ENCODE peak calls at places on chromosomes 11 and 22, in seven cellular contexts. W is AG04450, U is PC-3, X is endodermal cell, P is RWPE2, F is spleen, B is neural progenitor cell. O is an unnamed sample. For H3K9me3, the result is how much of the 10 kb centered on the place peaks cover.

GRCh38 chr22:39179841-39180335 is 27.4 kb upstream of the CBX7 start:
- DNase-seq in W (no peak), P (no peak), X (peak), B (peak), F (peak), U (no peak), O (no peak)

GRCh38 chr11:116891746-116892145 is 54.3 kb upstream of the APOA1 start:
- DNase-seq in F (no peak), W (no peak), U (no peak), X (no peak), P (no peak), B (no peak), O (no peak)

GRCh38 chr11:112748713-112749481 is 212.3 kb upstream of the NCAM1 start:
- DNase-seq in F (no peak), W (no peak), P (no peak), B (no peak), U (no peak), X (no peak), O (no peak)

GRCh38 chr22:22948651-22949611 is 61.3 kb downstream of the IGLL5 start:
- DNase-seq in F (no peak), P (no peak), W (no peak), B (no peak), X (peak), U (no peak), O (no peak)

GRCh38 chr11:18312663-18313420 is 9.1 kb downstream of the HPS5 start:
- DNase-seq in U (no peak), W (peak), X (no peak), F (no peak), B (no peak), P (no peak), O (no peak)

GRCh38 chr22:25485626-25486545 is 78.6 kb upstream of the GRK3 start:
- DNase-seq in B (no peak), W (no peak), F (no peak), U (no peak), X (no peak), P (no peak), O (no peak)

GRCh38 chr11:125263268-125263790 is 98.8 kb downstream of the PKNOX2 start:
- DNase-seq in B (peak), X (peak), W (peak), P (no peak), U (no peak), F (peak), O (peak)

GRCh38 chr11:123063396-123064267 is 1.7 kb upstream of the HSPA8 start:
- DNase-seq in B (no peak), W (no peak), U (peak), P (no peak), X (no peak), F (no peak), O (no peak)

GRCh38 chr11:130390071-130390758 is 38.2 kb downstream of the ADAMTS8 start:
- DNase-seq in X (no peak), U (peak), P (no peak), F (no peak), W (peak), B (no peak), O (no peak)

GRCh38 chr11:77381749-77382693 is 80.5 kb upstream of the GDPD4 start:
- DNase-seq in P (no peak), F (no peak), U (peak), X (no peak), B (no peak), W (peak), O (no peak)

GRCh38 chr11:78834886-78835285 is 260.2 kb upstream of the NARS2 start:
- DNase-seq in P (no peak), X (no peak), U (no peak), F (no peak), B (no peak), W (no peak), O (no peak)

GRCh38 chr11:107716884-107717532 is 5.2 kb upstream of the SLN start:
- DNase-seq in P (no peak), X (no peak), U (peak), B (no peak), W (no peak), F (no peak), O (no peak)

GRCh38 chr11:75639752-75640151 is 29.1 kb downstream of the MAP6 start:
- DNase-seq in F (peak), B (peak), X (no peak), W (no peak), U (no peak), P (no peak), O (peak)

GRCh38 chr11:106384429-106384828 is 307.0 kb downstream of the AASDHPPT start:
- DNase-seq in W (no peak), X (no peak), U (no peak), F (no peak), B (no peak), P (no peak), O (no peak)

GRCh38 chr11:86610559-86611341 is 61.7 kb downstream of the ME3 start:
- DNase-seq in U (peak), B (peak), W (no peak), X (peak), F (no peak), P (no peak), O (no peak)

GRCh38 chr22:46085831-46086576 is 64.3 kb upstream of the PPARA start:
- DNase-seq in X (no peak), W (no peak), B (no peak), U (peak), F (peak), P (peak), O (peak)

GRCh38 chr11:5575159-5575558 is 5.5 kb upstream of the OR52B6 start:
- DNase-seq in W (no peak), X (no peak), F (no peak), P (no peak), U (no peak), B (no peak), O (no peak)

GRCh38 chr11:5581014-5581413 is 337 bp downstream of the OR52B6 start:
- DNase-seq in P (no peak), X (no peak), F (no peak), B (no peak), W (no peak), U (no peak), O (no peak)

GRCh38 chr11:5577101-5577500 is 3.6 kb upstream of the OR52B6 start:
- DNase-seq in F (no peak), U (no peak), X (no peak), W (no peak), P (no peak), B (no peak), O (no peak)

GRCh38 chr11:5580577-5580976 is at the start of gene OR52B6:
- DNase-seq in F (no peak), X (no peak), B (no peak), P (no peak), U (no peak), W (no peak), O (no peak)
- TF ChIP-seq CTCF in F (no peak), X (no peak), B (no peak), P (no peak), U (no peak), W (no peak), O (no peak)

DNA sequence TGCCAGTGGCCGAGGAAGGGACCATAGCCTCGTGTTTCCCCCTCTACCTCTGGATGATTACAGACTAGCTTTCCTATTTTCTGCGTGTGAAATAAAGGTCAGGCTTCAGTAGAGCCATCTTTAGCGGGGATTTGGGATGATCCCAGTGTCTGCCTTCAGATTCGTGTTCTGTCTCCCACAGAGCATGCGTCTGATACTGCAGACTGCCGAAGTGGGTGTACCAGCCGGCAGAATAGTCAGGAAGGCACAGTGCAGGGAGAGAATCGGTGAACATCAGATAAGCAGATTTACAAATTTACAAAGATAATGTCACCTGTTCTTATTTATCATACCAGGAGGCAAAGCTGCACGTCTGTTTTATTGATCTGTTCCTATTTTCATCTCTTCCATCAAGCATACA is 11.1 kb downstream of the CTTN start:
- DNase-seq in B (no peak), X (no peak), U (no peak), P (no peak), W (no peak), F (no peak), O (no peak)
- H3K4me3 ChIP-seq in B (no peak), X (no peak), U (no peak), P (no peak), W (no peak), F (no peak), O (no peak)

DNA sequence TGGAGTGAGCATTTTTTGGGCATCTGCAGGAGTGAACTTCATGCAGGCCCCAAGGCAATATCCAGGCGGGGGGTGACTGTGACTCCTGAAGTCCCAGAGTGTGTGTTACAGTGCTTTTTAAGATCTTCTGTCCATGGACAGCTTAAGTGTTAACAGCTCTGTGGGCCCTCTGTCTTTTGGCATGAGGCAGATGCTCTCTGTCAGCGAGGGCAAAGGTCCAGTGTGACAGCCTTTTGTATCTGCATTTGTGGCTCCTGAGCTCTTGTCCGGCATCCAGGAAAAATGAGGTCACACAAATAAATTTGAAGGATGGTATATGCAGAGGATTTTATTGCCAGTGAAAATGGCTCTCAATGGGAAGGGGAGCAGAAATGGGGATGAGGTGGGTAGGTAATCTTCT is 905.8 kb upstream of the TENM4 start:
- DNase-seq in X (no peak), W (no peak), F (no peak), P (no peak), B (no peak), U (no peak), O (no peak)
- H3K9me3 ChIP-seq in X (under half), W (under half), F (under half), P (under half), B (under half), U (under half), O (under half)

GRCh38 chr11:45085657-45086501 is 60.6 kb upstream of the PRDM11 start:
- DNase-seq in W (no peak), F (no peak), U (no peak), B (peak), P (no peak), X (no peak), O (no peak)

GRCh38 chr11:45079943-45080719 is 66.3 kb upstream of the PRDM11 start:
- DNase-seq in B (no peak), U (no peak), X (no peak), P (no peak), F (peak), W (no peak), O (peak)

GRCh38 chr11:45082744-45083543 is 63.5 kb upstream of the PRDM11 start:
- DNase-seq in W (no peak), U (no peak), F (peak), X (no peak), B (no peak), P (no peak), O (peak)

GRCh38 chr11:45086526-45086925 is 59.9 kb upstream of the PRDM11 start:
- DNase-seq in X (no peak), W (no peak), F (no peak), U (no peak), P (no peak), B (no peak), O (no peak)

DNA sequence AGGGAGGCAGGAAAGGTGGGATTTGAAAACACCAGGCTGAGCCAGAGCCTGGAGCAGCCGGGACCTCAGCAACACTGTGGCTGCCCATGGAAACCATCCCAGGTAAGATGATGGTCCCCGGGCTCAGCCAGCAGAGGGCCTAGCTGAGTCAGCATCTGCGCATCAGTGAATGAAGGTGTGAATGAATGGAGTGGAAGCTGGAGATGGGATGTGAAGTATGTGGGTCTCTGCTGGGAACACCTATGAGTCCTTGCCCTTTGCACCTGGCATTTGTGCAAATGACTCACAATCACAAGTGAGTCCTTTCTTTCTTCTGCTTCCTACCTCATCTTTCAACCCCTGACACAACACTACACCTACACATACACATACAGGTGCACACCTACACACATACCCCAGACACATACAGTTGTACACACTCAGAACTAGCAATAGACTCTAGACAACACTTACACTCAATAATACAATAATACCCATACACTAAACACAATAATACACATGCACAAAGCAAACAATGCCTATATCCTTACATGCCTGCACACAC is 62.8 kb upstream of the PRDM11 start:
- DNase-seq in W (no peak), B (peak), U (peak), X (peak), F (no peak), P (no peak), O (peak)
- TF ChIP-seq CTCF in W (peak), B (peak), U (peak), X (peak), F (no peak), P (peak), O (no peak)

DNA sequence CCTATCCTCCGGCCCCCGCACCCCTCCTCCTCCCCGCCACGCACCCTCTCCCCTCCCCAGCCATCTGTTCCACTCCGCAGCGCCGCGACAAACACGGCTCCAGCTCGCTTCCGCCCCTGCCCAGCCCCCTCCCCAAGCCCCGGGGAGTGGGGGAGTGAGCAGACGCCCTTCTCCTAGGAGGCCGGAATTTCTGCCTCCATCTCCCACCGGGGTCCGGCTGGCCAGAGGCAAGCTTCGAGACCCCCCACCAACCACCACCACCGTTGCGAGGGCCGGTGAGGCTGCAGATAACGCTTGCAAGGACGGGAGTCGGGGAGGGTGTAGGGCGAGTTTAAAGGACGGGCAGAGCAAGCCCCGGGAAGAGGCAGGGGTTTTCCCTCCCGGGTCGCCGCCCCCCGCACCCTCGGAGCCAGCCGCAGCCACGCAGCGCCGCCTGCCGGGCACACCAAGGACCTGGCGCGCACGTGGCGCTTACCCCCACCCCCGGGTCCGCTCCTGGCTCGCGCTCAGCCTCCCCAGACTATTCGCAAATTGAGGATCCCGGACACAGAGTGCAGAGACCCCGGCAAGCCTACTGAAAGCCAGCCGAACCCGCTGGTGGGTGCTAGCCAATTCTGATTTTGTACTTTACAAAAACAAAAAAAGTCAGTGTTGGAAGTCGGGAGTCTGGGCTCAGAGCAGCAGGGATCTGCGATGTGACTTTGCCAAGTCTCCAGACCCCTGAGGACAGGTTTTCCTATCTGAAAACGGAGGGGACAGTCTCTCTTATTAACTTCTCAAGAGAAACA is 22.6 kb downstream of the RTN4RL2 start:
- DNase-seq in X (peak), W (no peak), B (peak), P (no peak), F (peak), U (peak), O (peak)
- H3K4me3 ChIP-seq in X (peak), W (peak), B (peak), P (peak), F (peak), U (peak), O (peak)

GRCh38 chr11:37557990-37558389 is 960.0 kb upstream of the RAG2 start:
- DNase-seq in W (no peak), P (no peak), X (no peak), F (no peak), B (no peak), U (no peak), O (no peak)

GRCh38 chr11:37552284-37552683 is 954.2 kb upstream of the RAG2 start:
- DNase-seq in W (no peak), X (no peak), U (no peak), B (no peak), F (no peak), P (no peak), O (no peak)
- H3K9me3 ChIP-seq in W (under half), X (under half), U (under half), B (under half), F (under half), P (under half), O (under half)

GRCh38 chr22:41237036-41237706 is 3.6 kb downstream of the CHADL start:
- DNase-seq in W (no peak), P (no peak), U (no peak), B (no peak), F (no peak), X (no peak), O (peak)
- TF ChIP-seq CTCF in W (no peak), P (no peak), U (no peak), B (no peak), F (no peak), X (no peak), O (no peak)

GRCh38 chr11:35851342-35851741 is 92.5 kb upstream of the LDLRAD3 start:
- DNase-seq in B (no peak), P (no peak), X (peak), U (no peak), W (no peak), F (no peak), O (no peak)
- H3K4me3 ChIP-seq in B (no peak), P (no peak), X (no peak), U (no peak), W (no peak), F (no peak), O (no peak)

GRCh38 chr22:49367016-49367697 is 460.5 kb downstream of the BRD1 start:
- DNase-seq in F (peak), B (peak), U (no peak), X (no peak), W (no peak), P (no peak), O (no peak)

GRCh38 chr22:49369726-49370717 is 457.7 kb downstream of the BRD1 start:
- DNase-seq in X (peak), F (peak), W (no peak), P (peak), B (no peak), U (no peak), O (peak)

GRCh38 chr22:49368976-49369725 is 458.5 kb downstream of the BRD1 start:
- DNase-seq in F (peak), U (no peak), X (peak), W (no peak), B (no peak), P (peak), O (peak)

GRCh38 chr22:49366437-49366836 is 461.2 kb downstream of the BRD1 start:
- DNase-seq in P (no peak), F (peak), U (no peak), X (no peak), W (no peak), B (no peak), O (no peak)

DNA sequence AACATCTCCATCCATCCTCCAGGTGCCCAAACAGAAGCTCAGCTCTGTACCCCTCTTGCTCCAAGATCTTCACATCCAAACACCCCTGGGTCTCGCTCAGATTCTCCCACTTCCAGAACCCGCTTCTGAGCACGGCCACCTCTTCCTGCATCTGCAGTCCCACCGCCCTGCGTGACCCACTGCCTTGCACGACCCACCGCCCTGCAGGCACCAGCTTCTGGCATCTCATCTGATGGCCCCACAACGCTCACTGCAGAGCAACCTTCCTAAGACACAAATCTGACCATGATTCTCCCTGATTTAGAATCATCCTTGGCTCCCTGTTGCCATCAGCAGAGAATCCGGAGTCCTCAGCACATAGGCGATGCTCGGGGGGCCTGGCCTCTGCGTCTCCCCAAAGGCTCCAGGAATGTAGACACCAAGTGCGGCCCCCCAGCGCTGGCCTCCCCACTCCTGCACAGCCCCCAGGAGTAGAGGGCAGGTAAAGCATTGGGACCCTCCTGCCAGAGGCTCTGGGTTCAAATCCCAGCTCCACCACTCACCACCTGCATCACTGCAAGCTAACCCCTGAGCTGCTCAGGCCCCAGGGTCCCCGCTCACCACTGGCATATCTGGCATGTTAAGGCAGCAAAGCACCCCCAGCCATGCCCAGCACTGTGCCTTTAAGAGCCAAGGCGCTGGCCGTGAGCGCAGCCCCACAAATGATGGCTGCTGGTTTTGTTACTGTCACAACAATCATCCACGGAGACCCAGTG is 459.3 kb downstream of the BRD1 start:
- DNase-seq in W (no peak), P (peak), X (no peak), U (no peak), F (peak), B (no peak), O (peak)
- H3K9me3 ChIP-seq in W (half or more), P (under half), X (under half), U (under half), F (under half), B (under half), O (under half)

O was measured in Peyer's patch.